ENCODE peak calls at places on chromosomes 12 and 14, in eight cellular contexts. C, Y, Z, K, O, R, F and T are unnamed samples.
A peak's percentile ranks its signal among the peaks of the same experiment; 100 is the strongest.

GRCh38 chr12:46459111-46459510 is 86.5 kb upstream of the SLC38A2 start:
- DNase-seq in R (no peak), F (no peak), O (no peak), Y (peak; percentile 55), C (no peak), K (no peak), Z (no peak), T (peak; percentile 36)

GRCh38 chr14:63276492-63277342 is 42.0 kb downstream of the GPHB5 start:
- DNase-seq in O (no peak), Y (peak; percentile 21), R (peak; percentile 21), K (no peak), C (no peak), F (no peak), Z (no peak), T (peak; percentile 10)

GRCh38 chr12:47356129-47356622 is 276.4 kb upstream of the AMIGO2 start:
- DNase-seq in K (no peak), C (no peak), R (no peak), F (no peak), O (no peak), Z (no peak), Y (no peak), T (no peak)

GRCh38 chr12:11793896-11794295 is 144.4 kb downstream of the ETV6 start:
- DNase-seq in R (no peak), Z (no peak), C (no peak), Y (no peak), O (no peak), K (no peak), F (no peak), T (no peak)

GRCh38 chr14:101581806-101582205 is 20.5 kb downstream of the DIO3 start:
- DNase-seq in C (no peak), Z (no peak), O (peak; percentile 3), R (no peak), K (peak; percentile 31), F (no peak), Y (no peak), T (no peak)

GRCh38 chr12:15701212-15701611 is 88.0 kb downstream of the EPS8 start:
- DNase-seq in F (no peak), O (no peak), Y (no peak), K (no peak), Z (no peak), R (no peak), C (no peak), T (no peak)

GRCh38 chr14:74048291-74048690 is 29.1 kb downstream of the BBOF1 start:
- DNase-seq in R (peak; percentile 16), K (no peak), F (no peak), Y (no peak), C (no peak), O (no peak), Z (no peak), T (no peak)

GRCh38 chr12:31245822-31246469 is 80.0 kb downstream of the SINHCAF start:
- DNase-seq in Z (no peak), R (no peak), F (no peak), O (no peak), Y (no peak), C (no peak), K (no peak), T (no peak)

GRCh38 chr12:65280306-65280705 is 1.8 kb downstream of the MSRB3 start:
- DNase-seq in R (no peak), K (no peak), O (no peak), F (no peak), C (no peak), Y (no peak), Z (no peak), T (no peak)

GRCh38 chr14:54105406-54105805 is 148.8 kb upstream of the BMP4 start:
- DNase-seq in F (no peak), R (peak; percentile 37), O (no peak), Y (no peak), K (no peak), Z (no peak), C (no peak), T (no peak)

GRCh38 chr14:64293976-64294671 is at the start of gene ESR2:
- DNase-seq in C (peak; percentile 51), F (no peak), Y (no peak), R (no peak), K (no peak), Z (peak; percentile 19), O (peak; percentile 61), T (no peak)

GRCh38 chr14:54116972-54117371 is 160.3 kb upstream of the BMP4 start:
- DNase-seq in K (no peak), Z (no peak), R (no peak), O (no peak), C (no peak), F (no peak), Y (no peak), T (no peak)

GRCh38 chr12:70227911-70228310 is 15.3 kb upstream of the CNOT2 start:
- DNase-seq in O (no peak), Y (no peak), C (no peak), R (no peak), Z (no peak), K (no peak), F (no peak), T (no peak)

GRCh38 chr14:70821916-70822705 is 12.8 kb upstream of the MAP3K9 start:
- DNase-seq in Z (peak; percentile 51), R (no peak), F (peak; percentile 68), O (peak; percentile 64), Y (no peak), K (peak; percentile 73), C (peak; percentile 73), T (no peak)

GRCh38 chr14:64196668-64197411 is 97.3 kb downstream of the ESR2 start:
- DNase-seq in Y (peak; percentile 11), Z (peak; percentile 51), O (peak; percentile 71), C (peak; percentile 77), R (no peak), F (peak; percentile 89), K (no peak), T (no peak)

GRCh38 chr12:108080363-108080762 is 48.7 kb upstream of the WSCD2 start:
- DNase-seq in R (no peak), O (no peak), Y (no peak), Z (no peak), F (no peak), C (no peak), K (no peak), T (no peak)

GRCh38 chr12:108082506-108082905 is 46.6 kb upstream of the WSCD2 start:
- DNase-seq in Z (no peak), K (no peak), F (no peak), C (no peak), O (no peak), R (no peak), Y (no peak), T (no peak)

GRCh38 chr12:108079731-108080130 is 49.4 kb upstream of the WSCD2 start:
- DNase-seq in O (no peak), R (no peak), Z (no peak), F (no peak), Y (no peak), C (no peak), K (no peak), T (no peak)

DNA sequence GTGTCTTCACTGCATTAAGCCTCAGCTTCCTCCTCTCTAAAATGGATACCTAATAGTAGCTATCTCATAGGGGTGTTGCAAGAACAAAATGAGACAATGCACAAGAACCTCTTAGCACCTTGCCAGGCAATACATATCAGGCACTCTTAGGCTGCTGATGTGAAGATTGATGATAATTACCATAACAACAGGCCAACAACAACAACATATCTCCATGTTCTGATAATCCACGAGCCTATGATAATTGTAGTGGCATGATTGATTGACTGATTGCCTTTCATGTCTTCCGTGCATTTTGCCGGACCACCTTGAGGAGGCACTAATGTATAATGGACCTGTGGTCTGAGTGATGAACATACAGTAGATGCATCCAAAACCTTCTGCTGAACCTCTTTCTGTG is 50.7 kb upstream of the WSCD2 start:
- DNase-seq in Y (no peak), O (no peak), F (no peak), R (no peak), Z (no peak), C (no peak), K (no peak), T (no peak)
- TF ChIP-seq CTCF in Y (no peak), O (no peak), F (no peak), R (no peak), Z (no peak), C (no peak), K (no peak), T (no peak)

GRCh38 chr14:35532783-35533356 is 1.1 kb upstream of the INSM2 start:
- DNase-seq in Z (no peak), K (no peak), C (no peak), F (no peak), Y (no peak), O (no peak), R (no peak), T (no peak)
- H3K4me3 ChIP-seq in Z (peak overlapping the region; percentile 74), K (no peak overlapping the region), C (peak overlapping the region; percentile 59), F (peak overlapping the region; percentile 71), Y (peak overlapping the region; percentile 65), O (no peak overlapping the region), R (peak overlapping the region; percentile 55), T (peak overlapping the region; percentile 65)

GRCh38 chr12:120228041-120228290 is 27.1 kb upstream of the RPLP0 start:
- DNase-seq in O (no peak), R (no peak), Y (no peak), K (no peak), F (no peak), C (no peak), Z (no peak), T (no peak)

GRCh38 chr12:120229071-120229582 is 28.2 kb upstream of the RPLP0 start:
- DNase-seq in F (no peak), Y (no peak), K (no peak), C (no peak), R (no peak), O (peak; percentile 61), Z (no peak), T (no peak)

GRCh38 chr12:120229583-120230325 is 28.8 kb upstream of the RPLP0 start:
- DNase-seq in Y (no peak), R (no peak), F (no peak), O (no peak), C (peak; percentile 54), Z (no peak), K (no peak), T (no peak)

GRCh38 chr12:120227233-120228040 is 26.5 kb upstream of the RPLP0 start:
- DNase-seq in F (no peak), K (no peak), Z (no peak), C (no peak), O (no peak), R (no peak), Y (no peak), T (no peak)

GRCh38 chr12:120228291-120229070 is 27.6 kb upstream of the RPLP0 start:
- DNase-seq in K (peak; percentile 90), O (peak; percentile 91), F (peak; percentile 90), Z (peak; percentile 87), R (no peak), Y (peak; percentile 61), C (peak; percentile 88), T (no peak)
- TF ChIP-seq CTCF in K (peak; percentile 96), O (peak; percentile 95), F (peak; percentile 97), Z (peak; percentile 98), R (peak; percentile 89), Y (peak; percentile 95), C (peak; percentile 95), T (peak; percentile 94)

DNA sequence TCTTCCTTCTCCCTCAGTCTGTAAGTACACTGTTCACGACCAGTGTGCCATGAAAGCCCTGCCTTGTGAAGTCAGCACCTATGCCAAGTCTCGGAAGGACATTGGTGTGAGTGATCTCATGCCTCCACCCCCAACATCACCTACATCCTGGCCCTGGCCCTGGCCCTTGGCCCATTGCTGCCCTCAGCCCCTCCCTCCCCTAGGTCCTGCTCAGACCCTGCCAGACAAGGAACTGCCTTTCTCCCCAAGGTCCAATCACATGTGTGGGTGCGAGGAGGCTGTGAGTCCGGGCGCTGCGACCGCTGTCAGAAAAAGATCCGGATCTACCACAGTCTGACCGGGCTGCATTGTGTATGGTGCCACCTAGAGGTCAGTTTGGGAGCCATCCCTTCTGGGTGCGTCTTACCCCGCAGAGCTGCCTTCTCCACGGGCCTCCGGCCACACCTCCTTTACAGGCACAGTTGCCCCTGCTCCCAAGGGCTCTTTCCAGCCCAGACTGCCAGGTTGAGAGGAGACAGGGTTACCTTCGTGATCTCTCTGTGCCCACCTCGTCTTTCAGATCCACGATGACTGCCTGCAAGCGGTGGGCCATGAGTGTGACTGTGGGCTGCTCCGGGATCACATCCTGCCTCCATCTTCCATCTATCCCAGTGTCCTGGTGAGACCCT is 9.2 kb downstream of the DGKA start:
- DNase-seq in C (peak; percentile 86), Y (peak; percentile 60), O (peak; percentile 84), F (peak; percentile 85), K (peak; percentile 90), Z (peak; percentile 81), R (peak; percentile 59), T (no peak)
- H3K4me3 ChIP-seq in C (no peak overlapping the region), Y (no peak overlapping the region), O (no peak overlapping the region), F (no peak overlapping the region), K (peak overlapping the region; percentile 24), Z (peak overlapping the region; percentile 49), R (no peak overlapping the region), T (no peak overlapping the region)